ENCODE peak calls at places on chromosomes 6 and 20, in eight cellular contexts. P is COR-L47; X is HT-29; O is AG10803; H is left colon; F is HT1080; T is NCI-H187 treated with DMSO at 0.1 percent for 48 hours; K is stimulated activated CD8-positive, alpha-beta memory T cell treated with anti-CD3 and anti-CD28 coated beads, Interleukin-12 subunit alpha, Interleukin-12 subunit beta, amount 100 ng/mL, for 4 hours. L is an unnamed sample.

GRCh38 chr6:110334425-110335158 is 23.6 kb downstream of the METTL24 start:
- DNase-seq in T (no peak), X (no peak), H (no peak), P (no peak), K (no peak), O (peak; percentile 36), F (no peak), L (no peak)

GRCh38 chr20:47851774-47852173 is 66.5 kb upstream of the SULF2 start:
- DNase-seq in P (no peak), O (no peak), F (no peak), T (no peak), K (no peak), H (no peak), X (no peak), L (no peak)

GRCh38 chr6:105509506-105510331 is 106.8 kb upstream of the PREP start:
- DNase-seq in O (no peak), X (no peak), K (no peak), F (no peak), H (no peak), T (no peak), P (no peak), L (no peak)

GRCh38 chr6:14799928-14800327 is 445.9 kb upstream of the JARID2 start:
- DNase-seq in H (peak; percentile 80), P (peak; percentile 48), O (peak; percentile 84), K (no peak), F (peak; percentile 84), X (peak; percentile 77), T (peak; percentile 49), L (peak; percentile 6)

GRCh38 chr20:49691818-49692568 is 21.7 kb downstream of the B4GALT5 start:
- DNase-seq in X (peak; percentile 73), O (no peak), K (no peak), H (no peak), F (no peak), P (no peak), T (peak; percentile 23), L (no peak)

GRCh38 chr6:147774856-147775255 is 266.4 kb downstream of the SAMD5 start:
- DNase-seq in F (no peak), T (no peak), P (no peak), K (no peak), H (no peak), O (no peak), X (no peak), L (no peak)

GRCh38 chr6:170067923-170068360 is 222.9 kb downstream of the DLL1 start:
- DNase-seq in P (no peak), F (no peak), X (no peak), K (no peak), O (no peak), T (no peak), H (no peak), L (no peak)

GRCh38 chr20:47929368-47930115 is 144.3 kb upstream of the SULF2 start:
- DNase-seq in O (peak; percentile 77), P (no peak), H (no peak), F (peak; percentile 70), X (peak; percentile 24), T (no peak), K (no peak), L (no peak)

GRCh38 chr6:134235937-134236751 is 81.8 kb downstream of the SGK1 start:
- DNase-seq in F (peak; percentile 83), X (no peak), K (no peak), H (no peak), P (no peak), O (peak; percentile 51), T (no peak), L (no peak)

GRCh38 chr6:147154454-147154853 is 49.8 kb upstream of the STXBP5 start:
- DNase-seq in T (no peak), K (no peak), X (peak; percentile 36), H (no peak), F (peak; percentile 80), P (peak; percentile 44), O (peak; percentile 42), L (peak; percentile 64)

GRCh38 chr6:21947751-21948386 is 349.0 kb downstream of the PRL start:
- DNase-seq in K (no peak), P (no peak), F (peak; percentile 7), H (no peak), X (no peak), T (no peak), O (peak; percentile 21), L (no peak)

GRCh38 chr20:62073323-62073722 is 7.6 kb upstream of the TAF4 start:
- DNase-seq in K (no peak), T (no peak), H (no peak), O (no peak), X (no peak), F (no peak), P (no peak), L (no peak)

GRCh38 chr6:16403831-16404230 is 165.4 kb downstream of the GMPR start:
- DNase-seq in F (no peak), H (no peak), K (no peak), T (no peak), X (no peak), P (no peak), O (peak; percentile 36), L (no peak)

GRCh38 chr6:24547243-24547642 is 52.5 kb downstream of the ALDH5A1 start:
- DNase-seq in X (no peak), T (peak; percentile 31), O (no peak), P (no peak), K (peak; percentile 12), F (peak; percentile 71), H (no peak), L (no peak)

GRCh38 chr6:3861424-3861823 is 12.3 kb downstream of the FAM50B start:
- DNase-seq in O (no peak), F (no peak), P (no peak), X (no peak), T (no peak), H (no peak), K (no peak), L (no peak)

GRCh38 chr20:23320317-23320716 is 30.3 kb upstream of the NXT1 start:
- DNase-seq in H (no peak), O (peak; percentile 40), P (no peak), F (no peak), X (peak; percentile 67), T (no peak), K (no peak), L (peak; percentile 14)

GRCh38 chr6:158204616-158205015 is 36.5 kb downstream of the GTF2H5 start:
- DNase-seq in H (no peak), P (no peak), F (no peak), X (no peak), K (no peak), O (no peak), T (no peak), L (no peak)

L was measured in LoVo.